ENCODE peak calls at places on chromosomes 11 and 22, in seven cellular contexts. M is uterus, N is small intestine, U is upper lobe of right lung, G is gastrocnemius medialis, W is adrenal gland, Z is cardiac muscle cell. V is an unnamed sample.

GRCh38 chr22:17980638-17981051 is 43.7 kb downstream of the MICAL3 start:
- DNase-seq in M (no peak), N (peak; percentile 89), U (peak; percentile 70), G (peak; percentile 37), W (no peak), Z (peak; percentile 56), V (peak; percentile 88)

GRCh38 chr11:101738494-101738893 is 154.7 kb upstream of the TRPC6 start:
- DNase-seq in M (no peak), N (no peak), U (no peak), G (no peak), W (no peak), Z (no peak), V (no peak)

GRCh38 chr11:74288911-74289310 is 22.5 kb downstream of the P4HA3 start:
- DNase-seq in M (no peak), N (no peak), U (no peak), G (no peak), W (no peak), Z (peak; percentile 70), V (no peak)

GRCh38 chr22:29353286-29353685 is 35.1 kb downstream of the AP1B1 start:
- DNase-seq in M (no peak), N (no peak), U (no peak), G (no peak), W (no peak), Z (no peak), V (no peak)

GRCh38 chr11:125950696-125951645 is 5.1 kb downstream of the VSIG10L2 start:
- DNase-seq in M (peak; percentile 82), N (no peak), U (no peak), G (peak; percentile 31), W (no peak), Z (peak; percentile 86), V (peak; percentile 64)

GRCh38 chr11:123681007-123681406 is 26.6 kb upstream of the SCN3B start:
- DNase-seq in M (no peak), N (no peak), U (no peak), G (no peak), W (no peak), Z (no peak), V (no peak)

GRCh38 chr11:61898247-61898582 is 6.9 kb upstream of the FADS3 start:
- DNase-seq in M (no peak), N (no peak), U (no peak), G (no peak), W (no peak), Z (no peak), V (no peak)

GRCh38 chr11:65859134-65859811 is 960 bp upstream of the MUS81 start:
- DNase-seq in M (peak; percentile 100), N (peak; percentile 97), U (peak; percentile 99), G (peak; percentile 99), W (peak; percentile 94), Z (peak; percentile 100), V (peak; percentile 100)

GRCh38 chr22:21022955-21023614 is 8.1 kb downstream of the P2RX6 start:
- DNase-seq in M (no peak), N (no peak), U (no peak), G (no peak), W (no peak), Z (no peak), V (peak; percentile 68)

GRCh38 chr11:133531450-133531849 is 851 bp downstream of the OPCML start:
- DNase-seq in M (no peak), N (no peak), U (no peak), G (no peak), W (no peak), Z (no peak), V (no peak)

GRCh38 chr11:92279056-92279455 is 54.4 kb downstream of the FAT3 start:
- DNase-seq in M (no peak), N (no peak), U (no peak), G (no peak), W (no peak), Z (no peak), V (no peak)

GRCh38 chr22:36409911-36410756 is 22.4 kb upstream of the MYH9 start:
- DNase-seq in M (peak; percentile 57), N (peak; percentile 99), U (peak; percentile 96), G (peak; percentile 90), W (peak; percentile 91), Z (peak; percentile 83), V (peak; percentile 92)

GRCh38 chr11:94938399-94939055 is 34.8 kb downstream of the CWC15 start:
- DNase-seq in M (peak; percentile 79), N (no peak), U (no peak), G (peak; percentile 67), W (peak; percentile 67), Z (peak; percentile 46), V (no peak)

GRCh38 chr11:130868865-130869264 is 47.4 kb downstream of the SNX19 start:
- DNase-seq in M (no peak), N (no peak), U (no peak), G (no peak), W (no peak), Z (no peak), V (no peak)

GRCh38 chr22:20429254-20430100 is 8.1 kb downstream of the SCARF2 start:
- DNase-seq in M (peak; percentile 20), N (peak; percentile 84), U (peak; percentile 86), G (no peak), W (peak; percentile 59), Z (no peak), V (peak; percentile 96)

GRCh38 chr11:128208329-128209220 is 378.8 kb downstream of the ETS1 start:
- DNase-seq in M (peak; percentile 19), N (no peak), U (no peak), G (peak; percentile 22), W (no peak), Z (peak; percentile 98), V (no peak)

GRCh38 chr11:128324051-128324481 is 263.3 kb downstream of the ETS1 start:
- DNase-seq in M (no peak), N (peak; percentile 17), U (no peak), G (no peak), W (no peak), Z (no peak), V (peak; percentile 70)

GRCh38 chr11:19279455-19279854 is 38.7 kb upstream of the E2F8 start:
- DNase-seq in M (no peak), N (no peak), U (no peak), G (no peak), W (no peak), Z (no peak), V (no peak)

GRCh38 chr11:34728609-34729008 is 107.7 kb downstream of the EHF start:
- DNase-seq in M (no peak), N (no peak), U (no peak), G (no peak), W (no peak), Z (no peak), V (no peak)

GRCh38 chr11:34149274-34149673 is 43.8 kb downstream of the NAT10 start:
- DNase-seq in M (no peak), N (no peak), U (no peak), G (no peak), W (no peak), Z (no peak), V (no peak)

GRCh38 chr11:108670381-108670930 is 5.6 kb downstream of the DDX10 start:
- DNase-seq in M (no peak), N (no peak), U (no peak), G (no peak), W (no peak), Z (no peak), V (no peak)

GRCh38 chr11:117419136-117419914 is 91.7 kb downstream of the CEP164 start:
- DNase-seq in M (no peak), N (no peak), U (peak; percentile 25), G (no peak), W (no peak), Z (no peak), V (peak; percentile 44)

GRCh38 chr22:50498322-50498861 is 9.1 kb downstream of the LMF2 start:
- DNase-seq in M (no peak), N (peak; percentile 87), U (no peak), G (no peak), W (peak; percentile 76), Z (peak; percentile 70), V (no peak)

GRCh38 chr11:35030716-35031213 is 108.2 kb upstream of the CD44 start:
- DNase-seq in M (peak; percentile 86), N (no peak), U (no peak), G (peak; percentile 90), W (peak; percentile 82), Z (peak; percentile 73), V (no peak)

GRCh38 chr11:27873664-27874063 is 173.4 kb upstream of the BDNF start:
- DNase-seq in M (no peak), N (no peak), U (no peak), G (no peak), W (no peak), Z (no peak), V (no peak)
- H3K27me3 ChIP-seq in M (no peaks in the 10 kb centered on the region), N (no peaks in the 10 kb centered on the region), U (no peaks in the 10 kb centered on the region), G (no peaks in the 10 kb centered on the region), W (no peaks in the 10 kb centered on the region), Z (no peaks in the 10 kb centered on the region), V (no peaks in the 10 kb centered on the region)

GRCh38 chr22:46792061-46792796 is 29.8 kb downstream of the TBC1D22A start:
- DNase-seq in M (no peak), N (no peak), U (no peak), G (no peak), W (no peak), Z (no peak), V (peak; percentile 77)
- H3K27ac ChIP-seq in M (peak overlapping the region; percentile 72), N (peak overlapping the region; percentile 39), U (peak overlapping the region; percentile 68), G (no peak overlapping the region), W (no peak overlapping the region), Z (no peak overlapping the region), V (peak overlapping the region; percentile 72)

GRCh38 chr22:23181763-23182288 is 1.5 kb downstream of the BCR start:
- DNase-seq in M (no peak), N (no peak), U (no peak), G (no peak), W (no peak), Z (no peak), V (peak; percentile 81)
- H3K4me1 ChIP-seq in M (no peaks in the 10 kb centered on the region), N (peaks cover 2% of the 10 kb centered on the region), U (peaks cover 49% of the 10 kb centered on the region), G (peaks cover 36% of the 10 kb centered on the region), W (peaks cover 27% of the 10 kb centered on the region), Z (peaks cover 21% of the 10 kb centered on the region), V (peaks cover 52% of the 10 kb centered on the region)

GRCh38 chr11:76666408-76666807 is 4.1 kb downstream of the LRRC32 start:
- DNase-seq in M (peak; percentile 54), N (no peak), U (peak; percentile 65), G (peak; percentile 15), W (no peak), Z (peak; percentile 70), V (peak; percentile 89)
- H3K27me3 ChIP-seq in M (no peaks in the 10 kb centered on the region), N (no peaks in the 10 kb centered on the region), U (peaks cover 13% of the 10 kb centered on the region), G (peaks cover 6% of the 10 kb centered on the region), W (peaks cover 4% of the 10 kb centered on the region), Z (no peaks in the 10 kb centered on the region), V (peaks cover 44% of the 10 kb centered on the region)

DNA sequence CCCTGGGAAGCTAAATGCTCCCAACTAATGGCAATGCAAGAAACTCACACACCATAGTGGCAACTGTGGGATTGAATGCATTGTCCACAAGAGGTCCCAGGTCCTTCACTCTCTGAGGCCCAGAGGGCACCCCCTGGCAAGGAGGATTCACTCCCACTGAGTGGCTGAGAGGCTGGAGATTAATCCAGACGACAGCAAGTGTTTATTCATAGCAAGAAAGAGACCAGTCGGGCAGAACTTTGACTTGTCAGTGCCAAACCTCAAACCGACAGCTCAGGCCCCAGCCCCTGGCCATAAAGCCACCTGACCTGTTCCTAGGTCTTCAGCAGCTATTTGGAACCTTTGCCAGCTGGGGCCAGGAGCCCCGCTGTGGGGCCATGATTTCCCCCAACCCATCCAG is 54.5 kb upstream of the MPEG1 start:
- DNase-seq in M (no peak), N (no peak), U (no peak), G (no peak), W (no peak), Z (no peak), V (no peak)
- H3K27ac ChIP-seq in M (no peak overlapping the region), N (no peak overlapping the region), U (no peak overlapping the region), G (no peak overlapping the region), W (no peak overlapping the region), Z (no peak overlapping the region), V (no peak overlapping the region)